ENCODE peak calls at places on chromosomes 6 and 20, in seven cellular contexts. One of them, this sample, is unnamed.

GRCh38 chr6:33683051-33683571 is 28.4 kb downstream of the UQCC2 start:
- DNase-seq in stimulated activated CD8-positive, alpha-beta memory T cell treated with anti-CD3 and anti-CD28 coated beads, Interleukin-7, amount 100 ng/mL, for 48 hours: peak
- DNase-seq in heart right ventricle: no peak
- DNase-seq in mucosa of gallbladder: no peak
- DNase-seq in fibroblast of mammary gland: no peak
- DNase-seq in activated CD4-positive, alpha-beta T cell treated with anti-CD3 and anti-CD28 coated beads, Interleukin-2, amount 50 U/mL, for 1 hour: peak
- DNase-seq in GM04504: no peak
- DNase-seq in this sample: no peak

GRCh38 chr6:44956426-44956825 is 371.7 kb upstream of the RUNX2 start:
- DNase-seq in stimulated activated CD8-positive, alpha-beta memory T cell treated with anti-CD3 and anti-CD28 coated beads, Interleukin-7, amount 100 ng/mL, for 48 hours: no peak
- DNase-seq in heart right ventricle: no peak
- DNase-seq in mucosa of gallbladder: no peak
- DNase-seq in fibroblast of mammary gland: peak
- DNase-seq in activated CD4-positive, alpha-beta T cell treated with anti-CD3 and anti-CD28 coated beads, Interleukin-2, amount 50 U/mL, for 1 hour: no peak
- DNase-seq in GM04504: no peak
- DNase-seq in this sample: no peak

GRCh38 chr6:89351632-89352328 is 742 bp downstream of the UBE2J1 start:
- DNase-seq in stimulated activated CD8-positive, alpha-beta memory T cell treated with anti-CD3 and anti-CD28 coated beads, Interleukin-7, amount 100 ng/mL, for 48 hours: no peak
- DNase-seq in heart right ventricle: no peak
- DNase-seq in mucosa of gallbladder: no peak
- DNase-seq in fibroblast of mammary gland: no peak
- DNase-seq in activated CD4-positive, alpha-beta T cell treated with anti-CD3 and anti-CD28 coated beads, Interleukin-2, amount 50 U/mL, for 1 hour: no peak
- DNase-seq in GM04504: no peak
- DNase-seq in this sample: no peak

GRCh38 chr6:12083763-12084162 is 71.7 kb downstream of the HIVEP1 start:
- DNase-seq in stimulated activated CD8-positive, alpha-beta memory T cell treated with anti-CD3 and anti-CD28 coated beads, Interleukin-7, amount 100 ng/mL, for 48 hours: no peak
- DNase-seq in heart right ventricle: no peak
- DNase-seq in mucosa of gallbladder: no peak
- DNase-seq in fibroblast of mammary gland: no peak
- DNase-seq in activated CD4-positive, alpha-beta T cell treated with anti-CD3 and anti-CD28 coated beads, Interleukin-2, amount 50 U/mL, for 1 hour: no peak
- DNase-seq in GM04504: no peak
- DNase-seq in this sample: no peak

GRCh38 chr6:9657994-9658393 is 756.9 kb downstream of the TFAP2A start:
- DNase-seq in stimulated activated CD8-positive, alpha-beta memory T cell treated with anti-CD3 and anti-CD28 coated beads, Interleukin-7, amount 100 ng/mL, for 48 hours: no peak
- DNase-seq in heart right ventricle: no peak
- DNase-seq in mucosa of gallbladder: no peak
- DNase-seq in fibroblast of mammary gland: no peak
- DNase-seq in activated CD4-positive, alpha-beta T cell treated with anti-CD3 and anti-CD28 coated beads, Interleukin-2, amount 50 U/mL, for 1 hour: no peak
- DNase-seq in GM04504: no peak
- DNase-seq in this sample: no peak

GRCh38 chr6:77092971-77093370 is 370.3 kb downstream of the HTR1B start:
- DNase-seq in stimulated activated CD8-positive, alpha-beta memory T cell treated with anti-CD3 and anti-CD28 coated beads, Interleukin-7, amount 100 ng/mL, for 48 hours: no peak
- DNase-seq in heart right ventricle: no peak
- DNase-seq in mucosa of gallbladder: no peak
- DNase-seq in fibroblast of mammary gland: peak
- DNase-seq in activated CD4-positive, alpha-beta T cell treated with anti-CD3 and anti-CD28 coated beads, Interleukin-2, amount 50 U/mL, for 1 hour: no peak
- DNase-seq in GM04504: no peak
- DNase-seq in this sample: no peak

GRCh38 chr20:2713285-2713684 is 20.7 kb downstream of the EBF4 start:
- DNase-seq in stimulated activated CD8-positive, alpha-beta memory T cell treated with anti-CD3 and anti-CD28 coated beads, Interleukin-7, amount 100 ng/mL, for 48 hours: no peak
- DNase-seq in heart right ventricle: no peak
- DNase-seq in mucosa of gallbladder: no peak
- DNase-seq in fibroblast of mammary gland: peak
- DNase-seq in activated CD4-positive, alpha-beta T cell treated with anti-CD3 and anti-CD28 coated beads, Interleukin-2, amount 50 U/mL, for 1 hour: no peak
- DNase-seq in GM04504: no peak
- DNase-seq in this sample: no peak

GRCh38 chr6:107587402-107587801 is 97.5 kb downstream of the SOBP start:
- DNase-seq in stimulated activated CD8-positive, alpha-beta memory T cell treated with anti-CD3 and anti-CD28 coated beads, Interleukin-7, amount 100 ng/mL, for 48 hours: no peak
- DNase-seq in heart right ventricle: no peak
- DNase-seq in mucosa of gallbladder: no peak
- DNase-seq in fibroblast of mammary gland: no peak
- DNase-seq in activated CD4-positive, alpha-beta T cell treated with anti-CD3 and anti-CD28 coated beads, Interleukin-2, amount 50 U/mL, for 1 hour: no peak
- DNase-seq in GM04504: no peak
- DNase-seq in this sample: no peak

GRCh38 chr6:34182751-34183531 is 37.1 kb upstream of the GRM4 start:
- DNase-seq in stimulated activated CD8-positive, alpha-beta memory T cell treated with anti-CD3 and anti-CD28 coated beads, Interleukin-7, amount 100 ng/mL, for 48 hours: peak
- DNase-seq in heart right ventricle: no peak
- DNase-seq in mucosa of gallbladder: peak
- DNase-seq in fibroblast of mammary gland: peak
- DNase-seq in activated CD4-positive, alpha-beta T cell treated with anti-CD3 and anti-CD28 coated beads, Interleukin-2, amount 50 U/mL, for 1 hour: peak
- DNase-seq in GM04504: no peak
- DNase-seq in this sample: peak

GRCh38 chr6:1554241-1554880 is 55.4 kb upstream of the FOXC1 start:
- DNase-seq in stimulated activated CD8-positive, alpha-beta memory T cell treated with anti-CD3 and anti-CD28 coated beads, Interleukin-7, amount 100 ng/mL, for 48 hours: no peak
- DNase-seq in heart right ventricle: no peak
- DNase-seq in mucosa of gallbladder: no peak
- DNase-seq in fibroblast of mammary gland: no peak
- DNase-seq in activated CD4-positive, alpha-beta T cell treated with anti-CD3 and anti-CD28 coated beads, Interleukin-2, amount 50 U/mL, for 1 hour: no peak
- DNase-seq in GM04504: no peak
- DNase-seq in this sample: no peak

GRCh38 chr6:6918216-6918983 is 189.4 kb upstream of the RREB1 start:
- DNase-seq in stimulated activated CD8-positive, alpha-beta memory T cell treated with anti-CD3 and anti-CD28 coated beads, Interleukin-7, amount 100 ng/mL, for 48 hours: peak
- DNase-seq in heart right ventricle: no peak
- DNase-seq in mucosa of gallbladder: no peak
- DNase-seq in fibroblast of mammary gland: peak
- DNase-seq in activated CD4-positive, alpha-beta T cell treated with anti-CD3 and anti-CD28 coated beads, Interleukin-2, amount 50 U/mL, for 1 hour: no peak
- DNase-seq in GM04504: peak
- DNase-seq in this sample: no peak

GRCh38 chr6:105932440-105932839 is 153.7 kb upstream of the PRDM1 start:
- DNase-seq in stimulated activated CD8-positive, alpha-beta memory T cell treated with anti-CD3 and anti-CD28 coated beads, Interleukin-7, amount 100 ng/mL, for 48 hours: no peak
- DNase-seq in heart right ventricle: no peak
- DNase-seq in mucosa of gallbladder: no peak
- DNase-seq in fibroblast of mammary gland: no peak
- DNase-seq in activated CD4-positive, alpha-beta T cell treated with anti-CD3 and anti-CD28 coated beads, Interleukin-2, amount 50 U/mL, for 1 hour: no peak
- DNase-seq in GM04504: no peak
- DNase-seq in this sample: no peak

GRCh38 chr20:41316009-41316408 is 1.5 kb downstream of the ZHX3 start:
- DNase-seq in stimulated activated CD8-positive, alpha-beta memory T cell treated with anti-CD3 and anti-CD28 coated beads, Interleukin-7, amount 100 ng/mL, for 48 hours: no peak
- DNase-seq in heart right ventricle: no peak
- DNase-seq in mucosa of gallbladder: no peak
- DNase-seq in fibroblast of mammary gland: no peak
- DNase-seq in activated CD4-positive, alpha-beta T cell treated with anti-CD3 and anti-CD28 coated beads, Interleukin-2, amount 50 U/mL, for 1 hour: no peak
- DNase-seq in GM04504: no peak
- DNase-seq in this sample: no peak

GRCh38 chr20:54140927-54141566 is 32.7 kb downstream of the CYP24A1 start:
- DNase-seq in stimulated activated CD8-positive, alpha-beta memory T cell treated with anti-CD3 and anti-CD28 coated beads, Interleukin-7, amount 100 ng/mL, for 48 hours: no peak
- DNase-seq in heart right ventricle: no peak
- DNase-seq in mucosa of gallbladder: no peak
- DNase-seq in fibroblast of mammary gland: peak
- DNase-seq in activated CD4-positive, alpha-beta T cell treated with anti-CD3 and anti-CD28 coated beads, Interleukin-2, amount 50 U/mL, for 1 hour: no peak
- DNase-seq in GM04504: no peak
- DNase-seq in this sample: no peak

GRCh38 chr6:137816688-137817087 is 50.4 kb upstream of the TNFAIP3 start:
- DNase-seq in stimulated activated CD8-positive, alpha-beta memory T cell treated with anti-CD3 and anti-CD28 coated beads, Interleukin-7, amount 100 ng/mL, for 48 hours: no peak
- DNase-seq in heart right ventricle: no peak
- DNase-seq in mucosa of gallbladder: no peak
- DNase-seq in fibroblast of mammary gland: no peak
- DNase-seq in activated CD4-positive, alpha-beta T cell treated with anti-CD3 and anti-CD28 coated beads, Interleukin-2, amount 50 U/mL, for 1 hour: no peak
- DNase-seq in GM04504: no peak
- DNase-seq in this sample: no peak

GRCh38 chr6:13536796-13537526 is 37.4 kb upstream of the SIRT5 start:
- DNase-seq in stimulated activated CD8-positive, alpha-beta memory T cell treated with anti-CD3 and anti-CD28 coated beads, Interleukin-7, amount 100 ng/mL, for 48 hours: no peak
- DNase-seq in heart right ventricle: no peak
- DNase-seq in mucosa of gallbladder: no peak
- DNase-seq in fibroblast of mammary gland: no peak
- DNase-seq in activated CD4-positive, alpha-beta T cell treated with anti-CD3 and anti-CD28 coated beads, Interleukin-2, amount 50 U/mL, for 1 hour: no peak
- DNase-seq in GM04504: no peak
- DNase-seq in this sample: no peak

GRCh38 chr6:49551126-49551865 is 828 bp downstream of the C6orf141 start:
- DNase-seq in stimulated activated CD8-positive, alpha-beta memory T cell treated with anti-CD3 and anti-CD28 coated beads, Interleukin-7, amount 100 ng/mL, for 48 hours: no peak
- DNase-seq in heart right ventricle: no peak
- DNase-seq in mucosa of gallbladder: no peak
- DNase-seq in fibroblast of mammary gland: no peak
- DNase-seq in activated CD4-positive, alpha-beta T cell treated with anti-CD3 and anti-CD28 coated beads, Interleukin-2, amount 50 U/mL, for 1 hour: no peak
- DNase-seq in GM04504: no peak
- DNase-seq in this sample: peak

GRCh38 chr6:168105813-168106660 is 27.0 kb upstream of the FRMD1 start:
- DNase-seq in stimulated activated CD8-positive, alpha-beta memory T cell treated with anti-CD3 and anti-CD28 coated beads, Interleukin-7, amount 100 ng/mL, for 48 hours: no peak
- DNase-seq in heart right ventricle: no peak
- DNase-seq in mucosa of gallbladder: no peak
- DNase-seq in fibroblast of mammary gland: no peak
- DNase-seq in activated CD4-positive, alpha-beta T cell treated with anti-CD3 and anti-CD28 coated beads, Interleukin-2, amount 50 U/mL, for 1 hour: no peak
- DNase-seq in GM04504: no peak
- DNase-seq in this sample: peak